ENCODE peak calls at places on chromosome 12, in seven cellular contexts. A is GM23338; D is IMR-90; O is SK-N-SH; J is CD8-positive, alpha-beta T cell; K is SJSA1; V is breast epithelium. R is an unnamed sample.
A peak's percentile ranks its signal among the peaks of the same experiment; 100 is the strongest.

GRCh38 chr12:101459642-101460346 is 15.3 kb upstream of the SPIC start:
- DNase-seq in A (peak; percentile 1), D (peak; percentile 39), O (no peak), J (no peak), K (peak; percentile 42), V (no peak), R (no peak)

GRCh38 chr12:30026621-30027234 is 243.0 kb upstream of the TMTC1 start:
- DNase-seq in A (no peak), D (peak; percentile 89), O (no peak), J (no peak), K (peak; percentile 50), V (no peak), R (no peak)

GRCh38 chr12:59086124-59086523 is 165.8 kb upstream of the LRIG3 start:
- DNase-seq in A (no peak), D (no peak), O (no peak), J (no peak), K (no peak), V (no peak), R (no peak)

GRCh38 chr12:52004042-52004648 is 2.6 kb upstream of the TAMALIN start:
- DNase-seq in A (peak; percentile 90), D (peak; percentile 55), O (peak; percentile 67), J (no peak), K (peak; percentile 66), V (no peak), R (peak; percentile 78)

GRCh38 chr12:115619889-115620288 is 657.6 kb downstream of the MED13L start:
- DNase-seq in A (no peak), D (no peak), O (no peak), J (no peak), K (no peak), V (no peak), R (no peak)

GRCh38 chr12:67388331-67389163 is 119.4 kb downstream of the CAND1 start:
- DNase-seq in A (peak; percentile 69), D (no peak), O (peak; percentile 16), J (no peak), K (no peak), V (no peak), R (no peak)

GRCh38 chr12:121301876-121302275 is 5.4 kb upstream of the CAMKK2 start:
- DNase-seq in A (no peak), D (no peak), O (no peak), J (no peak), K (no peak), V (no peak), R (no peak)

GRCh38 chr12:70724444-70724843 is 87.2 kb upstream of the PTPRB start:
- DNase-seq in A (peak; percentile 64), D (peak; percentile 1), O (no peak), J (no peak), K (no peak), V (no peak), R (no peak)

GRCh38 chr12:66024966-66025365 is 105.6 kb downstream of the LLPH start:
- DNase-seq in A (no peak), D (no peak), O (no peak), J (no peak), K (no peak), V (no peak), R (no peak)

GRCh38 chr12:132838464-132839080 is 9.9 kb upstream of the GOLGA3 start:
- DNase-seq in A (no peak), D (no peak), O (peak; percentile 28), J (no peak), K (no peak), V (no peak), R (no peak)

GRCh38 chr12:84701041-84701440 is 211.6 kb downstream of the SLC6A15 start:
- DNase-seq in A (no peak), D (no peak), O (no peak), J (no peak), K (no peak), V (no peak), R (no peak)

GRCh38 chr12:122064034-122064777 is 14.3 kb upstream of the MLXIP start:
- DNase-seq in A (peak; percentile 97), D (peak; percentile 90), O (peak; percentile 92), J (no peak), K (peak; percentile 93), V (peak; percentile 39), R (no peak)

GRCh38 chr12:3557136-3557697 is 66.2 kb downstream of the PRMT8 start:
- DNase-seq in A (peak; percentile 18), D (no peak), O (no peak), J (no peak), K (no peak), V (no peak), R (no peak)

GRCh38 chr12:96986883-96987523 is 79.9 kb downstream of the NEDD1 start:
- DNase-seq in A (peak; percentile 78), D (peak; percentile 7), O (peak; percentile 64), J (no peak), K (no peak), V (no peak), R (no peak)

GRCh38 chr12:107364875-107365518 is 271.6 kb upstream of the CRY1 start:
- DNase-seq in A (no peak), D (no peak), O (no peak), J (no peak), K (no peak), V (no peak), R (no peak)

GRCh38 chr12:1841606-1842182 is 21.3 kb downstream of the LRTM2 start:
- DNase-seq in A (no peak), D (no peak), O (no peak), J (no peak), K (no peak), V (no peak), R (no peak)

GRCh38 chr12:10716704-10717315 is 6.3 kb downstream of the YBX3 start:
- DNase-seq in A (peak; percentile 53), D (peak; percentile 92), O (no peak), J (no peak), K (peak; percentile 90), V (peak; percentile 92), R (peak; percentile 73)

GRCh38 chr12:42031847-42032564 is 112.7 kb downstream of the GXYLT1 start:
- DNase-seq in A (no peak), D (no peak), O (no peak), J (no peak), K (no peak), V (no peak), R (no peak)

GRCh38 chr12:131351319-131352028 is 359.4 kb upstream of the SFSWAP start:
- DNase-seq in A (no peak), D (no peak), O (peak; percentile 47), J (no peak), K (no peak), V (no peak), R (no peak)

GRCh38 chr12:7637641-7638040 is 28.1 kb downstream of the APOBEC1 start:
- DNase-seq in A (no peak), D (no peak), O (no peak), J (no peak), K (no peak), V (no peak), R (no peak)

GRCh38 chr12:67468549-67469245 is 179.8 kb upstream of the DYRK2 start:
- DNase-seq in A (no peak), D (no peak), O (no peak), J (no peak), K (no peak), V (no peak), R (no peak)

GRCh38 chr12:84070311-84070710 is 842.3 kb downstream of the SLC6A15 start:
- DNase-seq in A (no peak), D (peak; percentile 89), O (no peak), J (no peak), K (no peak), V (no peak), R (peak; percentile 62)

GRCh38 chr12:131756441-131756840 is 45.6 kb downstream of the SFSWAP start:
- DNase-seq in A (no peak), D (no peak), O (no peak), J (no peak), K (no peak), V (no peak), R (no peak)

GRCh38 chr12:27657296-27657695 is 39.0 kb upstream of the REP15 start:
- DNase-seq in A (no peak), D (peak; percentile 72), O (no peak), J (no peak), K (no peak), V (no peak), R (no peak)

GRCh38 chr12:95633671-95634465 is 82.6 kb upstream of the USP44 start:
- DNase-seq in A (no peak), D (no peak), O (no peak), J (no peak), K (no peak), V (peak; percentile 67), R (no peak)

GRCh38 chr12:62700091-62700490 is 233.5 kb downstream of the MON2 start:
- DNase-seq in A (no peak), D (peak; percentile 25), O (no peak), J (no peak), K (no peak), V (no peak), R (no peak)
- H3K27ac ChIP-seq in A (no peak overlapping the region), D (no peak overlapping the region), O (no peak overlapping the region), J (no peak overlapping the region), K (no peak overlapping the region), V (peak overlapping the region; percentile 48), R (no peak overlapping the region)

GRCh38 chr12:53472183-53472582 is 20.3 kb downstream of the PCBP2 start:
- DNase-seq in A (no peak), D (no peak), O (no peak), J (no peak), K (no peak), V (no peak), R (no peak)
- H3K27ac ChIP-seq in A (peak overlapping the region; percentile 20), D (no peak overlapping the region), O (no peak overlapping the region), J (no peak overlapping the region), K (no peak overlapping the region), V (peak overlapping the region; percentile 17), R (no peak overlapping the region)

GRCh38 chr12:109524466-109525278 is 47.2 kb downstream of the UBE3B start:
- DNase-seq in A (no peak), D (no peak), O (no peak), J (no peak), K (no peak), V (no peak), R (no peak)

GRCh38 chr12:109523071-109523470 is 45.6 kb downstream of the UBE3B start:
- DNase-seq in A (no peak), D (no peak), O (peak; percentile 82), J (no peak), K (no peak), V (no peak), R (no peak)

GRCh38 chr12:109525279-109525585 is 47.8 kb downstream of the UBE3B start:
- DNase-seq in A (no peak), D (no peak), O (no peak), J (no peak), K (no peak), V (no peak), R (no peak)

GRCh38 chr12:109519787-109520186 is 42.4 kb downstream of the UBE3B start:
- DNase-seq in A (no peak), D (no peak), O (no peak), J (no peak), K (no peak), V (no peak), R (no peak)

DNA sequence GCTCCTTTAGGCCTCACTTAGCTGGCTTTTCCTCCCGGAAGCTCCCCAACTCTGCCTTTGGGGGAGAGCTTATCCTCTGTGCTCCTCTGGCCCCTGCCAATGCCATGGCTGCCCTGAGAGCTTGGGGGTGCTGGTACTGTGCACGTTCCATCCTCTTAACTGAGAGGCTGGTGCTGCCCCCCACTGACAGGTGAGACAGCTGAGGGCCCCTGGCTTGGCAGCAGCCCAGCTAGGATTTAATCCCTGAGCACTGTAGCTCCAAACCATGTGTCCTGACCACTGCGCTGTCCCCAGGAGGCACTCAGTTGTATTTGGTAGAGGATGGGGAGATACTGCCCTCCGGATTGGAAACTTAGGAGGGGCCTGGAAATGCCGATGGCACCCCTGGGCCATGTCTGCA is 46.1 kb downstream of the UBE3B start:
- DNase-seq in A (no peak), D (no peak), O (no peak), J (no peak), K (no peak), V (no peak), R (no peak)
- H3K27ac ChIP-seq in A (no peak overlapping the region), D (no peak overlapping the region), O (peak overlapping the region; percentile 96), J (no peak overlapping the region), K (no peak overlapping the region), V (no peak overlapping the region), R (no peak overlapping the region)

GRCh38 chr12:90173499-90174197 is 465.0 kb upstream of the ATP2B1 start:
- DNase-seq in A (no peak), D (no peak), O (no peak), J (no peak), K (no peak), V (no peak), R (no peak)
- H3K27ac ChIP-seq in A (no peak overlapping the region), D (no peak overlapping the region), O (peak overlapping the region; percentile 81), J (no peak overlapping the region), K (no peak overlapping the region), V (no peak overlapping the region), R (no peak overlapping the region)